ENCODE peak calls at places on chromosomes 11 and 22, in ten cellular contexts. F is adrenal gland, P is Karpas-422, O is heart left ventricle, E is IMR-90, I is A549, Y is PC-9, T is fibroblast of lung, K is Panc1, L is substantia nigra. C is an unnamed sample.

GRCh38 chr11:11279956-11280689 is 72.9 kb downstream of the CSNK2A3 start:
- DNase-seq in Y (no peak), E (peak), L (no peak), P (no peak), O (no peak), T (peak), I (no peak), F (no peak), K (no peak), C (no peak)

GRCh38 chr11:119316729-119317591 is at the start of gene MCAM:
- DNase-seq in K (no peak), F (no peak), L (no peak), I (no peak), E (peak), Y (peak), P (peak), O (peak), T (peak), C (no peak)

GRCh38 chr11:40054631-40055030 is 1404.8 kb downstream of the LRRC4C start:
- DNase-seq in O (no peak), I (no peak), K (no peak), E (no peak), T (peak), F (no peak), L (no peak), P (no peak), Y (no peak), C (no peak)

GRCh38 chr11:44607324-44607962 is 42.0 kb downstream of the CD82 start:
- DNase-seq in L (no peak), T (peak), K (no peak), P (no peak), Y (no peak), O (no peak), F (no peak), I (no peak), E (peak), C (peak)

GRCh38 chr11:78946945-78947914 is 372.6 kb upstream of the NARS2 start:
- DNase-seq in I (no peak), K (no peak), L (no peak), F (no peak), E (no peak), P (no peak), Y (no peak), O (no peak), T (no peak), C (no peak)

GRCh38 chr22:20786536-20786979 is 12.6 kb downstream of the SERPIND1 start:
- DNase-seq in E (no peak), Y (no peak), O (no peak), K (no peak), F (no peak), T (no peak), I (no peak), P (no peak), L (no peak), C (no peak)

GRCh38 chr11:119793335-119793984 is 64.5 kb upstream of the NECTIN1 start:
- DNase-seq in F (no peak), P (no peak), Y (no peak), T (peak), O (no peak), I (no peak), E (no peak), K (no peak), L (no peak), C (no peak)

GRCh38 chr11:83836883-83837654 is 550.9 kb upstream of the CCDC90B start:
- DNase-seq in T (peak), F (peak), E (peak), L (peak), O (no peak), P (peak), I (peak), Y (peak), K (peak), C (no peak)

GRCh38 chr11:71251761-71252433 is 480 bp downstream of the SHANK2 start:
- DNase-seq in E (no peak), K (no peak), P (peak), I (peak), Y (peak), O (no peak), F (no peak), L (no peak), T (no peak), C (no peak)

GRCh38 chr11:126842038-126842437 is 158.5 kb downstream of the KIRREL3 start:
- DNase-seq in Y (no peak), F (no peak), K (no peak), E (no peak), T (peak), P (no peak), I (no peak), L (no peak), O (no peak), C (no peak)

GRCh38 chr11:35618497-35619029 is 303 bp downstream of the FJX1 start:
- DNase-seq in E (peak), T (peak), K (no peak), I (no peak), L (no peak), Y (peak), P (no peak), F (peak), O (no peak), C (no peak)

GRCh38 chr11:76665172-76665571 is 5.4 kb downstream of the LRRC32 start:
- DNase-seq in I (no peak), K (no peak), L (no peak), Y (no peak), T (no peak), E (no peak), P (no peak), F (no peak), O (no peak), C (no peak)

GRCh38 chr22:30221121-30221992 is 25.2 kb downstream of the LIF start:
- DNase-seq in I (no peak), T (no peak), E (no peak), K (no peak), P (no peak), L (no peak), O (peak), F (no peak), Y (no peak), C (no peak)

GRCh38 chr11:120719348-120719747 is 207.8 kb downstream of the GRIK4 start:
- DNase-seq in P (no peak), Y (no peak), I (no peak), O (no peak), E (peak), F (no peak), T (no peak), K (no peak), L (no peak), C (no peak)

GRCh38 chr22:36036167-36036624 is 7.6 kb upstream of the RBFOX2 start:
- DNase-seq in F (no peak), L (no peak), T (no peak), O (no peak), Y (no peak), K (no peak), P (no peak), E (no peak), I (no peak), C (no peak)

GRCh38 chr11:58771458-58771855 is 39.7 kb upstream of the GLYAT start:
- DNase-seq in K (no peak), L (no peak), Y (peak), P (no peak), I (no peak), F (no peak), O (no peak), T (no peak), E (no peak), C (no peak)

GRCh38 chr11:64765291-64765803 is 5.6 kb upstream of the PYGM start:
- DNase-seq in K (no peak), P (no peak), I (no peak), E (no peak), T (no peak), Y (no peak), O (no peak), F (peak), L (no peak), C (no peak)
- H3K27ac ChIP-seq in K (peak), P (no peak), I (no peak), E (no peak), T (no peak), Y (no peak), O (no peak), F (no peak), L (no peak), C (peak)

GRCh38 chr22:23089633-23090032 is 19.3 kb downstream of the GNAZ start:
- DNase-seq in P (no peak), L (no peak), K (no peak), F (no peak), Y (no peak), O (no peak), E (no peak), I (no peak), T (no peak), C (no peak)
- H3K27ac ChIP-seq in P (no peak), L (no peak), K (no peak), F (no peak), Y (no peak), O (no peak), E (no peak), I (no peak), T (no peak), C (no peak)

DNA sequence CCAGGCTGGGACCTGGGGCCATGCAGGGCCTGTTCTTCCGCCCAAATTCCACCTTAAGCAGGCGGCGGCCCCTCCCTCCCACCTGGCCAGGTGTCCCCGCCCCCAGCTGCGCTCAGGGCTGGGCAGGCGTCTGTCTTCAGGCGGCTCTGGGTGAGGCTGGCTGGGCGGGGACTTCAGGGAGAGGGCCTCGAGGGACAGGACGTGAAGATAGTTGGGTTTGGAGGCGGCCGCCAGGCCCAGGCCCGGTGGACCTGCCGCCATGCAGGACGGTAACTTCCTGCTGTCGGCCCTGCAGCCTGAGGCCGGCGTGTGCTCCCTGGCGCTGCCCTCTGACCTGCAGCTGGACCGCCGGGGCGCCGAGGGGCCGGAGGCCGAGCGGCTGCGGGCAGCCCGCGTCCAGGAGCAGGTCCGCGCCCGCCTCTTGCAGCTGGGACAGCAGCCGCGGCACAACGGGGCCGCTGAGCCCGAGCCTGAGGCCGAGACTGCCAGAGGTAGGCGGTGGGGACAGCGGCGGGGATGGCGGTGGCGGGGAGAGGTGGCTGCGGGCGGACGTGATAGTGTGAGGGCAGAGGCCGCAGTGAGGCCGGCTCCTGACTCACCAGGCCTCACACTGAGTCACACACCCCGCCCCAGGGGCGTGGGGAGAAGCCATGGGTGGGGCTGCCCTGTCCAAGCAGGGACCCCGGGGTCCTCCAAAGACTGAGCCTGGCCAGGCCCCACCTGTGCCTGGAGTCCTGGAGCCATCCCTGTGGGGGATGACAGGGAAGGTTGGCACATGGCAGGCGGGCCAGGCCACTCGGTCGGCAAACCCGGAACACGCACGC is at the start of gene PKP3:
- DNase-seq in I (peak), O (no peak), T (peak), P (no peak), L (no peak), E (peak), K (no peak), F (no peak), Y (peak), C (peak)
- H3K27ac ChIP-seq in I (peak), O (no peak), T (no peak), P (no peak), L (no peak), E (peak), K (peak), F (no peak), Y (peak), C (peak)

DNA sequence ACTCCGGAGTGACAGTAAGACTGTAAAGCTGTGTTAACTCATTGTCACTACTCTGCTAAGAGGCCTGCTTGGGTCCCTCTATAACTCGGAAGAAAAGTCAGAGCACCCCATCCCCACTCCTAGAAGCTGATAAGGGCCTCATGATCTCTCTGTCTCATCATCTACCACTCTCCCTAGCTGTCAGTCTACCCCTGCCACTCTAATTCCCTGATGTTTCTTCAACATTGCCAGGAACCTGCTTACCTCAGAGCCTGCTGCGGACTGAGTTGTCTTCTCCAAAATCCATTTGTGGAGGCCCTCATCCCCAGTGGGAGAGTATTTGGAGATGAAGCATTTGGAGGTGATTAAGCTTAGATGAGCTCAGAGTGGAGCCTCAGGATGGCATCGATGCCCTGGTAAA is 1092.2 kb downstream of the TBC1D22A start:
- DNase-seq in P (no peak), F (no peak), Y (no peak), L (no peak), T (no peak), E (no peak), I (no peak), K (no peak), O (no peak), C (no peak)
- H3K27ac ChIP-seq in P (no peak), F (no peak), Y (no peak), L (no peak), T (no peak), E (no peak), I (no peak), K (no peak), O (no peak), C (no peak)

GRCh38 chr11:13269775-13270174 is 7.8 kb upstream of the BMAL1 start:
- DNase-seq in K (no peak), T (peak), Y (no peak), P (no peak), L (no peak), O (no peak), I (no peak), F (no peak), E (peak), C (no peak)
- H3K27ac ChIP-seq in K (no peak), T (no peak), Y (no peak), P (no peak), L (no peak), O (no peak), I (no peak), F (no peak), E (no peak), C (peak)

GRCh38 chr22:46815132-46815531 is 52.7 kb downstream of the TBC1D22A start:
- DNase-seq in K (no peak), I (no peak), E (no peak), Y (no peak), L (no peak), F (no peak), P (no peak), O (no peak), T (no peak), C (no peak)

GRCh38 chr22:46815559-46815895 is 53.1 kb downstream of the TBC1D22A start:
- DNase-seq in K (no peak), P (no peak), I (no peak), T (no peak), E (no peak), O (no peak), F (no peak), Y (no peak), L (no peak), C (no peak)

GRCh38 chr22:46812786-46813185 is 50.3 kb downstream of the TBC1D22A start:
- DNase-seq in T (no peak), E (no peak), L (no peak), O (no peak), F (no peak), K (no peak), Y (no peak), I (no peak), P (no peak), C (no peak)

GRCh38 chr22:46812034-46812605 is 49.7 kb downstream of the TBC1D22A start:
- DNase-seq in Y (no peak), O (no peak), T (no peak), L (no peak), E (no peak), F (no peak), K (no peak), I (no peak), P (no peak), C (no peak)

DNA sequence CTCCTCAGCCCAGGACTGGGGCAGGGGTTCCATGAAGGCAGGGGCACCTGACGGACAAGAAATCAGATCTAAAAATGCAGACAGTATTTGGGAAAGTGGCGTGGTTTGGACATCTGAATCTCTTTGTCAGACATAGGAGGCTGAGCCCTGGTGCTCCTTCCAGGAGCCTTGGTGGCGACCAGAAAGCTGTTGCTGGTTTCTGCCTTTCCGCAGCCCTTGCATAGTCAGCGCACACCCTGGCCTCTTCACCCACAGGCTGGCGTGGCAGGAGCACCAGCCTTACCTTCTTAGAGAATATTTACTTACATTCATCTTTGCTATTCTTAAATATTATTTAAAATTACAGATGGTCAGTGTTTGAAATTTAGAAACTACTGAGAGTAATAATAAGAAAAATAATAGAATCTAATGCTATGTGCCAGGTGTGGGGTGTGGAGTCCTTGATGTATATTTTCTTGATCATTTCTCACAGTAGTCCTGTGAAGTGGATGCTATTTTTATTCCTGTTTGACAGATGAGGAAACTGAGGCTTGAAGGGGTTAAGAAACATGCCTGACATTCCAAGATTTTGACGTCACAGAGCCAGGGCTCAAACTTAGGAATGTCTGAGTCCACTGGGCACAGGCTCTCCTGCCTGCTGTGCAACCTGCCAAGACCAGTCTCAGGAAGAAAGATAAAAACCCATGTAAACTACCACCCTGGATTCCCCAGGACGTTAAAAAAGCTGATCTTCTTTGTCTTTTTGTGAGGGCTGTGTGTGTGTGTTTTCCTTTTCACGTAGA is 51.6 kb downstream of the TBC1D22A start:
- DNase-seq in P (no peak), E (peak), K (no peak), I (no peak), T (peak), F (no peak), O (no peak), Y (no peak), L (no peak), C (no peak)
- H3K27ac ChIP-seq in P (no peak), E (no peak), K (no peak), I (peak), T (no peak), F (no peak), O (no peak), Y (no peak), L (no peak), C (no peak)

DNA sequence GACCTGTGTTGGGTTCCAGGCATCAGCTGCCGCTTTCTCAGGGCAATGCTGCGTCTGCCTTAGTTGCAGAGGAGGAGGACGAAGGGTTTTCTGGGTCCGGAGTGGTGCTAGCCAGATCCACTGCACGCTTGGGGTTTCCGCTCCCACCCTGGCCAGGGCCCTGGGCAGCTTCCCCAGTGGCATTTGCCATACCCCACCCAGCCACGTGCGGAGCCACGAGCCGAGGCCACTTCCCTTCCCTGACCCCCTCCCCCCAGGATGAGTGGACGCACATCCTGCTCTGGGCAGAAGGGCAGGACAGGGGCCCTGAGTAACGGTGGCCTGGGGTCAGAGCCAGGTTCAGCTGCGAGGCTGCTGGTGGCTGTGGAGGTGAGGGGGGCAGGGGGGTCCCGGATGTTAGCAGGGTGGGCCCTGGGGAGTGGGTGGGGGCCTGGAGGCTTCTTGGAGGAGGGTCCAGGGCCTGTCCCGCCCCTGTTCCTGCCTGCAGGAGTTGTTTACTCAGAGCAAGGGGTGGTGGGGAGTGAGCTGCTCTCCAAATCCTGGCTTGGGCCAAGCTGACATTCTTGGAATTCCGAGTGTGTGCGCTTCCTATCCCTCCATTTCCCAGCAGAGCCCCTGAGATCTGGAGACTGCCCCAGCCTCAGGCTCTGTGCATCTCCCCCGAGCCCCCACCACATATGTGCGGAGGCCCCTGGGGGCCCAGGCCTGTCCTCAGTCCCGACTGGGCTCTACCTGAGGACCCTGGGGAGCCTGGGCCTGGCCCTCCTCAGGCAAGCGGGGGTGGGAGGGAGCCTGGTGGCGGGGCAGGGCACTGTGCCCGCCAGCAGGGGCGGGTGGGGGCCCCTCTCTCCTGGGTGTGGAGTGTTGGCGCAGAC is 1.4 kb downstream of the TSPAN4 start:
- DNase-seq in K (no peak), T (peak), I (peak), E (peak), Y (peak), P (no peak), L (no peak), F (peak), O (peak), C (no peak)
- H3K27ac ChIP-seq in K (peak), T (peak), I (peak), E (peak), Y (peak), P (no peak), L (no peak), F (peak), O (peak), C (peak)

DNA sequence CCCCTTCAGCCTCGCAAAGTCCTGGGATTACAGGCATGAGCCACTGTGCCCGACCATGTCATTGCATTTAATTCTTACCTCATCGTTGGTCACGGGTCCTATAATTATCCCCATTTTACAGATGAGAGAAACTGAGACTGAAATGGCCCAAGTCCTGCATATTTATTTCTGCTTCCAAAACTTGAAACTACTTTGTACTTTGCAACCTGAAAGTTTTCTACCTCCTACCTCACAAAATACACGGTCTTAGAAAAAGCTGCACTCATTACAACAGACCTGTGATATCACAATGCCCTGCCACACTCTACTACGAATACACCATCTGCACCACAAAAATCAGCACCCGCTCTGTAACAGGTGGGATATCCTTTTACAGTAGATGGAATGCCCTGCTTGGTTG is 189.1 kb downstream of the ADAMTS15 start:
- DNase-seq in P (no peak), K (no peak), E (no peak), F (no peak), I (no peak), L (no peak), O (no peak), T (no peak), Y (no peak), C (no peak)
- H3K27ac ChIP-seq in P (no peak), K (peak), E (peak), F (no peak), I (peak), L (no peak), O (no peak), T (peak), Y (peak), C (peak)

DNA sequence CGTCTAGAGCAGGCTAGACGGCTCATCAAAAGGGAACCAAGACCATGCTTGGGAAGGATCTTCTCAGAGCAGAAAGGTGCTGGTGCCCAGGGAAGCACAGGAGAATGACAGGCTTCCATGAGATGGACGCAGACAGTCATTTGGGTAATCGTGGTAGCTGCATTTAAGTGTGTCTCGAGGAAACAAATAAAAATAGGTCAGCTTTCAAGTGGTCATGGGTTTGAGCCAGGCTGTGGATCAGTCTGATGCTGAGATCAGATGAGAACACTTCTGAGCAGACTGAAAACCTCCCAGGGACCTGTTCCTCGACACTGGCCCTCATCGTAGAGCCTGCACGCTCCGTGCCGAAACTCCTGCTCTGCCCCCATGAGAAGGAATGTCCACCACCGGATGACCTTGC is 4.7 kb downstream of the CARS1 start:
- DNase-seq in I (no peak), E (no peak), K (no peak), Y (no peak), F (no peak), L (no peak), P (peak), O (no peak), T (no peak), C (no peak)
- H3K27ac ChIP-seq in I (no peak), E (no peak), K (no peak), Y (no peak), F (no peak), L (no peak), P (peak), O (no peak), T (no peak), C (no peak)